ENCODE peak calls at places on chromosomes 1 and 21, in six cellular contexts. G, J, P, O, C and D are unnamed samples.

GRCh38 chr21:45383615-45384201 is 21.3 kb upstream of the COL18A1 start:
- DNase-seq in G (no peak), P (no peak), C (no peak), O (no peak), J (no peak), D (no peak)

GRCh38 chr1:224707849-224708725 is 92.0 kb downstream of the CNIH3 start:
- DNase-seq in G (peak; percentile 56), P (no peak), J (peak; percentile 55), C (no peak), O (peak; percentile 84), D (peak; percentile 34)

GRCh38 chr1:203166192-203166940 is 9.3 kb downstream of the MYBPH start:
- DNase-seq in J (no peak), G (peak; percentile 46), P (peak; percentile 42), C (no peak), O (no peak), D (no peak)

GRCh38 chr1:43799656-43800629 is 92.6 kb downstream of the ST3GAL3 start:
- DNase-seq in P (no peak), G (no peak), J (peak; percentile 21), O (peak; percentile 82), C (peak; percentile 55), D (peak; percentile 83)

GRCh38 chr1:24929876-24930702 is at the start of gene RUNX3:
- DNase-seq in G (no peak), P (no peak), J (no peak), C (peak; percentile 94), O (peak; percentile 74), D (no peak)

GRCh38 chr1:22414244-22414751 is 37.4 kb upstream of the ZBTB40 start:
- DNase-seq in C (peak; percentile 55), P (peak; percentile 93), O (no peak), J (peak; percentile 76), G (no peak), D (no peak)

GRCh38 chr21:44010429-44010828 is 1.7 kb upstream of the TRAPPC10 start:
- DNase-seq in O (no peak), P (no peak), J (peak; percentile 13), C (no peak), G (no peak), D (no peak)

GRCh38 chr1:58874757-58875755 is 91.2 kb upstream of the JUN start:
- DNase-seq in O (peak; percentile 85), P (no peak), J (no peak), C (no peak), G (no peak), D (no peak)

GRCh38 chr1:34930702-34931071 is 1.2 kb upstream of the DLGAP3 start:
- DNase-seq in J (no peak), C (no peak), O (no peak), P (no peak), G (no peak), D (no peak)

GRCh38 chr1:25748531-25749205 is 51.3 kb upstream of the SELENON start:
- DNase-seq in O (no peak), J (no peak), C (no peak), G (peak; percentile 26), P (peak; percentile 91), D (no peak)

GRCh38 chr1:89855413-89856123 is 34.7 kb downstream of the LRRC8D start:
- DNase-seq in J (no peak), G (peak; percentile 61), O (peak; percentile 82), P (no peak), C (no peak), D (no peak)

GRCh38 chr1:229454056-229454455 is 20.2 kb upstream of the ACTA1 start:
- DNase-seq in O (no peak), G (no peak), P (no peak), C (no peak), J (no peak), D (no peak)

GRCh38 chr1:184982002-184982954 is 8.0 kb upstream of the NIBAN1 start:
- DNase-seq in C (peak; percentile 87), J (peak; percentile 58), G (peak; percentile 60), P (peak; percentile 75), O (peak; percentile 84), D (peak; percentile 53)

GRCh38 chr1:33721416-33721815 is 142.5 kb upstream of the HMGB4 start:
- DNase-seq in J (no peak), G (no peak), P (no peak), C (no peak), O (no peak), D (no peak)

GRCh38 chr21:39221282-39221996 is 38.2 kb upstream of the PSMG1 start:
- DNase-seq in C (no peak), J (no peak), O (no peak), P (peak; percentile 79), G (no peak), D (no peak)

DNA sequence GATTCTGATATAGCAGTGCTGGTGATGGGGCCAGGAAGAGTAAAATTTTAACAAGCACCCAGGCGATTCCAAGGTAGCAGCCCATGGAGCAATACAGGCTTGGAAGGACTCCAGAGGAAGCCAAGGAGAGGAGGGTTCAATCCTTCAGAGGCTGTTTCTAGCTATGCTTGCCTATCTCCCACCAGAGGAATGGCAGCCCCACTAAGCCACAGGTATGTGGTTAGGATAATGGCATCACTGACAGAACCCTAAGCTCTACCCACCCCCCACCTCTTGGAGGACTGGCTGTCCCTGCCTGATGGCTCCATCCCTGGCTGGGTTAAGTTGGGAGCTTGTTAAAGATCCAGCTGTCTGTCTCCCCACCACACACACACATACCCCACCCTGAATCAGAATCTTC is 19.3 kb upstream of the PTAFR start:
- DNase-seq in C (no peak), G (no peak), J (no peak), P (no peak), O (no peak), D (no peak)
- H3K27ac ChIP-seq in C (no peak overlapping the region), G (peak overlapping the region; percentile 74), J (no peak overlapping the region), P (no peak overlapping the region), O (no peak overlapping the region), D (no peak overlapping the region)

DNA sequence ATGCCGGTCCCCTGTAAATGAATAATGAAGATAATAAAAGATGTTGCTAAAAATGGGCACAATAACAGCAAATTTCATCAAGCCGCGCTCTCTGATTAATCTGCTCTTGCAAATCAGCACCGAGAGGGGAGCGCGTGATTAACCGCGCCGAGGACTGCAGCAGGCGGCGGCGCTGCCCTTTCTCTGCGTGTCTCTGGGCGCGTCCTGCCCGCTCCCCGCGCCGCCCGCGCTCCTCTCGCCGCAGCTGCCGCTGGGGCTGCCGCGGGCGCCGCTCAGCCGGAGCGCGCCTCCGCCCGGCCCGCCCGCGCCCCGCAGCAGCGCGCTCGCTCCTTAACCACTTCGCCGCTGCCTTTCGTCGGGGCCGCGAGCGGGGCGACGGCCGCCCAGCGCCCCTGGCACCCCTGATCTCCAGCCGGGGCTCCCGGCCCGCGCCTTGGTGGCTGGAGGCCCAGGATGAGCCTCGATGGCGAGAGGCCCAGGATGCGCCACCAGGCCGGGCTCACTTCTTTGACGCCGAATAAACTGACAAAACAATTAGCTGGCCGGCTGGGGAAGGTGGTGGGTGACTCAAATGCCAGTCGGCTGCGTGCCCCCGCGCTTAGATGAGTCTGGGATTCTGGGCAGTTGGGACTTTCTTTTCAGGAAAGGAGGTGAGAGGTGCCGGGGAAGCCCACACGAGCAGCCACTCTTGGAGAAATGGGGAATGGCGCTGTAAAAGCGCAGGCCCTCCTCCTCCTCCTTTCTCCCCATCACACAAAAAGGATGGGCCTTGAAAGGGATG is 221.4 kb upstream of the PKN2 start:
- DNase-seq in C (no peak), P (no peak), J (no peak), O (peak; percentile 75), G (no peak), D (no peak)
- H3K27ac ChIP-seq in C (peak overlapping the region; percentile 83), P (no peak overlapping the region), J (no peak overlapping the region), O (no peak overlapping the region), G (no peak overlapping the region), D (no peak overlapping the region)

DNA sequence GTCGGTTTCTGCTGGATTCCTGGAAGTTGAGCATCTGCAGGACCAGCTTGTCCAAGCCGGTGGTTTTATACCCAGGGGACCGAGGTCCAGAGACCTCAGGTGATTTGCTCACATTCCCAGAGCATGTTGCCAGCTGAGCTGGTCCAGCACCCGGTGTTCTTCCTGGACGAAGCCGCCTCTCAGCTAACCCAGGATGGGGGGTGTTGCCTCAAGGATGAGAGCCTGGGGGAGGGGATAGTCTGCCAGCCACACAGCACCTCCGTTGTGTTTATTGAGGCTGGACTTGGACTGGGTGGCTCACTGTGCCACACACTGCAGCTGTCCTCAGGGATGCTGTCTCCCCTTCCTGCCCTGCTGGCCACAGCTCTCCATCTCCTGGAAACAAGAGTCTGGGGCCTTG is 1.5 kb downstream of the TMEM201 start:
- DNase-seq in C (no peak), G (no peak), P (peak; percentile 18), J (no peak), O (no peak), D (no peak)
- H3K27ac ChIP-seq in C (no peak overlapping the region), G (peak overlapping the region; percentile 83), P (no peak overlapping the region), J (no peak overlapping the region), O (no peak overlapping the region), D (no peak overlapping the region)

GRCh38 chr1:63663873-63664272 is 70.7 kb downstream of the PGM1 start:
- DNase-seq in P (no peak), J (peak; percentile 56), O (peak; percentile 50), C (no peak), G (no peak), D (no peak)

GRCh38 chr1:63662056-63662836 is 69.0 kb downstream of the PGM1 start:
- DNase-seq in O (peak; percentile 94), P (no peak), C (no peak), G (peak; percentile 90), J (peak; percentile 75), D (no peak)

GRCh38 chr1:63664742-63665141 is 71.5 kb downstream of the PGM1 start:
- DNase-seq in C (no peak), P (no peak), O (no peak), G (no peak), J (no peak), D (no peak)

GRCh38 chr1:63663301-63663700 is 70.1 kb downstream of the PGM1 start:
- DNase-seq in J (peak; percentile 40), C (no peak), G (peak; percentile 67), P (no peak), O (peak; percentile 73), D (no peak)

DNA sequence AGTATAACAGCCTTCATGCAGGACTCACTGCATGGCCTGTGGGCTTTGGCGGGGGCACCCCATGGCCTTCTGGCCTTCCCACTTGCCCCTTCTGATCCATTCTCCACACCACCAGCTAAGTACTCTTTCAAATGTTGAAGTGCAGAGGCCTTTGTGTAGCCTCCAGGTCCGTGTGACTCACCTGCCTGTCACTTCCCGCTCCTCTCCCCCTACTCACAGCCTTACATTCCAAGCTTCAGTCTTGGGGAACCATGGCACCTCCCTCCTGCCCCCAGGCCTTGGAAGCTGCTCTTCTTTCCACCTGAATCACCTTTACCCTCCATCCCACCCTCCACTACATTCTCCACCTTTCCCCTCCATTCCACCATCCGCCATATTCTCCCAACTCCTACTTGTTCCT is 69.6 kb downstream of the PGM1 start:
- DNase-seq in G (peak; percentile 99), O (peak; percentile 64), P (no peak), C (no peak), J (peak; percentile 34), D (no peak)
- H3K27ac ChIP-seq in G (peak overlapping the region; percentile 98), O (peak overlapping the region; percentile 94), P (no peak overlapping the region), C (no peak overlapping the region), J (peak overlapping the region; percentile 83), D (peak overlapping the region; percentile 47)